ENCODE peak calls at places on chromosomes 6 and 20, in six cellular contexts. O is M059J; V is AG04450; H is stimulated activated naive CD8-positive, alpha-beta T cell treated with anti-CD3 and anti-CD28 coated beads, Interleukin-15, Interleukin-2, amounts not matched to agents 100 U/mL and 50 U/mL, for 24 hours; P is neuronal stem cell; Y is fibroblast of the aortic adventitia. T is an unnamed sample.
A peak's percentile ranks its signal among the peaks of the same experiment; 100 is the strongest.

GRCh38 chr6:40131675-40132074 is 197.4 kb upstream of the MOCS1 start:
- DNase-seq in O (no peak), V (no peak), H (no peak), P (no peak), Y (no peak), T (no peak)

GRCh38 chr6:17417817-17418216 is 24.4 kb downstream of the CAP2 start:
- DNase-seq in O (peak; percentile 99), V (peak; percentile 75), H (no peak), P (peak; percentile 45), Y (peak; percentile 77), T (peak; percentile 20)

GRCh38 chr6:158514991-158515390 is 44.9 kb upstream of the TMEM181 start:
- DNase-seq in O (no peak), V (no peak), H (no peak), P (no peak), Y (no peak), T (no peak)

GRCh38 chr20:41143354-41143753 is 6.0 kb downstream of the PLCG1 start:
- DNase-seq in O (no peak), V (no peak), H (peak; percentile 5), P (no peak), Y (no peak), T (no peak)

GRCh38 chr20:21104921-21105320 is 1.2 kb downstream of the LINC00237 start:
- DNase-seq in O (no peak), V (no peak), H (no peak), P (no peak), Y (no peak), T (no peak)

GRCh38 chr6:35808688-35809087 is 3.5 kb downstream of the LHFPL5 start:
- DNase-seq in O (peak; percentile 56), V (no peak), H (no peak), P (no peak), Y (peak; percentile 13), T (no peak)

GRCh38 chr6:33719326-33719987 is 8.0 kb upstream of the UQCC2 start:
- DNase-seq in O (no peak), V (no peak), H (no peak), P (no peak), Y (no peak), T (no peak)

GRCh38 chr6:105346052-105346451 is 56.8 kb downstream of the PREP start:
- DNase-seq in O (peak; percentile 87), V (peak; percentile 79), H (no peak), P (no peak), Y (peak; percentile 79), T (no peak)

GRCh38 chr6:149951096-149951495 is 9.3 kb downstream of the ULBP2 start:
- DNase-seq in O (no peak), V (no peak), H (no peak), P (no peak), Y (no peak), T (no peak)

GRCh38 chr6:12265795-12266194 is 24.4 kb upstream of the EDN1 start:
- DNase-seq in O (peak; percentile 93), V (no peak), H (no peak), P (no peak), Y (peak; percentile 26), T (no peak)

GRCh38 chr20:57791946-57792328 is 82.1 kb upstream of the PMEPA1 start:
- DNase-seq in O (peak; percentile 19), V (no peak), H (no peak), P (no peak), Y (no peak), T (no peak)

GRCh38 chr20:39106791-39107190 is 144.6 kb downstream of the DHX35 start:
- DNase-seq in O (peak; percentile 17), V (no peak), H (no peak), P (no peak), Y (no peak), T (no peak)

GRCh38 chr6:105592329-105592728 is 189.4 kb upstream of the PREP start:
- DNase-seq in O (peak; percentile 100), V (peak; percentile 63), H (no peak), P (no peak), Y (peak; percentile 93), T (no peak)

GRCh38 chr20:17796096-17796563 is 96.4 kb downstream of the BANF2 start:
- DNase-seq in O (no peak), V (no peak), H (no peak), P (no peak), Y (peak; percentile 89), T (no peak)

GRCh38 chr6:157715766-157716171 is 107.3 kb upstream of the SNX9 start:
- DNase-seq in O (peak; percentile 67), V (peak; percentile 84), H (no peak), P (no peak), Y (peak; percentile 99), T (no peak)

GRCh38 chr6:80143312-80143960 is 37.0 kb downstream of the BCKDHB start:
- DNase-seq in O (peak; percentile 98), V (peak; percentile 65), H (no peak), P (no peak), Y (peak; percentile 98), T (no peak)

GRCh38 chr20:63224272-63225081 is 8.5 kb upstream of the YTHDF1 start:
- DNase-seq in O (peak; percentile 87), V (no peak), H (no peak), P (no peak), Y (peak; percentile 45), T (no peak)

GRCh38 chr20:14116037-14116436 is 120.7 kb downstream of the MACROD2 start:
- DNase-seq in O (no peak), V (no peak), H (no peak), P (no peak), Y (no peak), T (no peak)

GRCh38 chr6:19873031-19873430 is 35.9 kb downstream of the ID4 start:
- DNase-seq in O (peak; percentile 30), V (no peak), H (no peak), P (no peak), Y (no peak), T (peak; percentile 33)

GRCh38 chr6:111583986-111584385 is 21.7 kb downstream of the TRAF3IP2 start:
- DNase-seq in O (no peak), V (no peak), H (no peak), P (no peak), Y (no peak), T (no peak)

GRCh38 chr6:22642254-22642653 is 72.9 kb downstream of the HDGFL1 start:
- DNase-seq in O (no peak), V (no peak), H (no peak), P (no peak), Y (no peak), T (no peak)

GRCh38 chr6:154503576-154504501 is 6.6 kb downstream of the CNKSR3 start:
- DNase-seq in O (no peak), V (no peak), H (no peak), P (no peak), Y (no peak), T (no peak)

GRCh38 chr20:58524814-58525213 is 9.6 kb upstream of the APCDD1L start:
- DNase-seq in O (peak; percentile 95), V (peak; percentile 44), H (no peak), P (no peak), Y (peak; percentile 76), T (no peak)

GRCh38 chr20:50286609-50287008 is 96.0 kb downstream of the CEBPB start:
- DNase-seq in O (peak; percentile 77), V (no peak), H (no peak), P (no peak), Y (peak; percentile 94), T (no peak)

GRCh38 chr6:97702226-97702625 is 419.2 kb upstream of the MMS22L start:
- DNase-seq in O (no peak), V (no peak), H (no peak), P (no peak), Y (no peak), T (no peak)

GRCh38 chr20:47789081-47789998 is 4.1 kb upstream of the SULF2 start:
- DNase-seq in O (peak; percentile 62), V (no peak), H (no peak), P (no peak), Y (no peak), T (no peak)

GRCh38 chr6:25278914-25279747 is at the start of gene CARMIL1:
- DNase-seq in O (peak; percentile 89), V (no peak), H (peak; percentile 74), P (peak; percentile 69), Y (peak; percentile 71), T (peak; percentile 82)

GRCh38 chr6:33316603-33317417 is 734 bp downstream of the ZBTB22 start:
- DNase-seq in O (no peak), V (no peak), H (no peak), P (no peak), Y (no peak), T (no peak)